ENCODE peak calls at places on chromosomes 11 and 22, in four cellular contexts. K, B, Q and X are unnamed samples. For H3K4me1 and H3K36me3, the result is how much of the 10 kb centered on the place peaks cover.

GRCh38 chr11:128367573-128367972 is 219.8 kb downstream of the ETS1 start:
- DNase-seq in K (no peak), B (no peak), Q (no peak), X (peak)

GRCh38 chr11:16059332-16059731 is 297.0 kb downstream of the SOX6 start:
- DNase-seq in K (no peak), B (no peak), Q (no peak), X (no peak)

GRCh38 chr11:77174559-77174958 is 46.5 kb downstream of the MYO7A start:
- DNase-seq in K (no peak), B (no peak), Q (no peak), X (no peak)

GRCh38 chr11:27191061-27191460 is 150.4 kb downstream of the BBOX1 start:
- DNase-seq in K (no peak), B (no peak), Q (no peak), X (no peak)

GRCh38 chr11:47587733-47588326 is 1.4 kb downstream of the FAM180B start:
- DNase-seq in K (no peak), B (peak), Q (no peak), X (no peak)

GRCh38 chr11:32706985-32707736 is 87.3 kb downstream of the CCDC73 start:
- DNase-seq in K (peak), B (no peak), Q (no peak), X (no peak)

GRCh38 chr11:45713573-45713972 is 48.2 kb upstream of the CHST1 start:
- DNase-seq in K (no peak), B (no peak), Q (no peak), X (no peak)

GRCh38 chr11:119316729-119317591 is at the start of gene MCAM:
- DNase-seq in K (peak), B (peak), Q (no peak), X (no peak)

GRCh38 chr11:18091731-18092130 is 14.2 kb downstream of the SAAL1 start:
- DNase-seq in K (peak), B (no peak), Q (no peak), X (no peak)

GRCh38 chr11:72443016-72443415 is 8.7 kb upstream of the CLPB start:
- DNase-seq in K (peak), B (no peak), Q (no peak), X (no peak)

GRCh38 chr22:20887375-20887774 is 28.6 kb downstream of the SNAP29 start:
- DNase-seq in K (peak), B (no peak), Q (no peak), X (no peak)

GRCh38 chr22:38873469-38874411 is 1.7 kb upstream of the CBX6 start:
- DNase-seq in K (no peak), B (no peak), Q (no peak), X (peak)

GRCh38 chr11:122020902-122021301 is 95.1 kb downstream of the BLID start:
- DNase-seq in K (peak), B (no peak), Q (no peak), X (no peak)

GRCh38 chr11:45665206-45665932 is at the start of gene CHST1:
- DNase-seq in K (no peak), B (peak), Q (no peak), X (no peak)

GRCh38 chr11:96026310-96026709 is 102.4 kb upstream of the MTMR2 start:
- DNase-seq in K (no peak), B (no peak), Q (no peak), X (no peak)

GRCh38 chr11:76562541-76562940 is 108.0 kb downstream of the LRRC32 start:
- DNase-seq in K (no peak), B (no peak), Q (no peak), X (no peak)

GRCh38 chr11:74162688-74163467 is 7.9 kb downstream of the C2CD3 start:
- DNase-seq in K (no peak), B (no peak), Q (no peak), X (no peak)

GRCh38 chr11:22340803-22341581 is 2.8 kb downstream of the SLC17A6 start:
- DNase-seq in K (no peak), B (no peak), Q (no peak), X (no peak)

GRCh38 chr11:128524172-128524571 is 63.2 kb downstream of the ETS1 start:
- DNase-seq in K (no peak), B (no peak), Q (no peak), X (no peak)

GRCh38 chr22:37232140-37232998 is 11.7 kb downstream of the RAC2 start:
- DNase-seq in K (no peak), B (no peak), Q (no peak), X (no peak)
- H3K4me1 ChIP-seq in K (under half), B (under half), Q (under half), X (half or more)

DNA sequence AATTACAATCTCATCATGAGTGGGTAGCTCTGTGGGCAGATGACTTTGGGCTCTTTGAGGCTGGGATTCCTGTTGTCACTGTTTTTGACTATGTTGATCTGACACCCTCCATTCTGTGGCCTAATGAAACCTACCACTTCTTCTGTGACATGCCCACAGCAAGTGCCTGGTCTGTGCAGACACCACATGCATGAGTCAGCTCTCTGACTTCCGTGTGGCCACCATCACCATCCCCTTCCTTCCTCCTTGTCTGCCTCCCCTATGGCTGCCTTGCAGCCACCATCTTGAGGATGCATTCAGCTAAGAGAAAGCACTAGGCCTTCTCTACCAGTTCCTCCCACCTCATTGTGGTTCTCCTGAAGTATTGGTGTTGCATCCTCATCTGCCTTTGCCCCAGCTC is 15.3 kb upstream of the OR10V1 start:
- DNase-seq in K (no peak), B (no peak), Q (no peak), X (no peak)
- H3K27ac ChIP-seq in K (no peak), B (no peak), Q (no peak), X (no peak)

GRCh38 chr22:45192701-45193187 is 29.0 kb downstream of the NUP50 start:
- DNase-seq in K (no peak), B (no peak), Q (no peak), X (no peak)

GRCh38 chr22:45195616-45196015 is 31.9 kb downstream of the NUP50 start:
- DNase-seq in K (no peak), B (no peak), Q (no peak), X (no peak)

GRCh38 chr22:45196926-45197605 is 33.3 kb downstream of the NUP50 start:
- DNase-seq in K (no peak), B (no peak), Q (no peak), X (no peak)

GRCh38 chr22:45196308-45196707 is 32.6 kb downstream of the NUP50 start:
- DNase-seq in K (no peak), B (no peak), Q (no peak), X (no peak)

GRCh38 chr22:45194686-45195085 is 31.0 kb downstream of the NUP50 start:
- DNase-seq in K (no peak), B (no peak), Q (no peak), X (no peak)
- H3K36me3 ChIP-seq in K (under half), B (under half), Q (under half), X (under half)

DNA sequence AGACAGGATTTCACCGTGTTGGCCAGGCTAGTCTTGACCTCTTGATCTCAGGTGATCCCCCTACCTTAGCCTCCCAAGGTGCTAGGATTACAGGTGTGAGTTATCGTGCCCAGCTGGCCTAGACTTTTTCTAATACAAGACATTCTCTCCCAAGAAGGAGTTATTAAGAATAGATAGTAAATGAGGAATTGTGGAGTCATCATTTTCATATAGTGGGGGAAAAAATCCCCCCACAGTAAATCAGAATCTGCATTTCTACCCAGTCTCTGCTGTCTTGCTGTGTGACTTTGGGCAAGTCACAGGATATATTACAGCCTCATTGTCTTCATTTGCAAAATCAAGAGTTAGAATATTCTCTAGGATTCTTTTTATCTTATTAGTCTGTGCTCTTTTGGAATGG is 21.6 kb downstream of the SLC6A5 start:
- DNase-seq in K (no peak), B (no peak), Q (no peak), X (no peak)
- H3K4me1 ChIP-seq in K (under half), B (under half), Q (under half), X (under half)

GRCh38 chr22:30312053-30312452 is 14.7 kb downstream of the TBC1D10A start:
- DNase-seq in K (peak), B (no peak), Q (no peak), X (no peak)

GRCh38 chr22:30313527-30314385 is 13.0 kb downstream of the TBC1D10A start:
- DNase-seq in K (no peak), B (no peak), Q (no peak), X (no peak)

GRCh38 chr22:30315962-30316576 is 10.7 kb downstream of the TBC1D10A start:
- DNase-seq in K (peak), B (no peak), Q (no peak), X (no peak)

GRCh38 chr22:30317778-30318177 is 9.0 kb downstream of the TBC1D10A start:
- DNase-seq in K (no peak), B (no peak), Q (no peak), X (no peak)

DNA sequence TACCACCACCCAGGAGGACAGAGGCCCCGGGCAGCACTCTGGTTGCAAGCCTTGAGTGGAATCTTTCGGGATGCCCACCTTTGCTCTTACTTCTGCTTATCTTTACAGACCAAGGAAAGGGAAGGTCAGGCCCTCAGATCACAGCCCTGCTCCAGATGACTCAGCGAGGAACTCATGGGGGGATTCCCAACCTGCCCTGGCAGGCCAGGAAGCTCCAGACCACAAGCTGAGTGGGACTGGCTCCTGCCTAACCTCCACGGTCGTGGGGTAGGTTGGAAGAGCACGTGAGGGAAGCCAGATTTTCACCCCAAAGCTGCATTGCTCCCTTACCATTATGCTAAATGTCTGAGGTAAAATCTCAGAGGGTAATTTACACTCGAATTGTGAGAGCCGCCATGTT is 11.8 kb downstream of the TBC1D10A start:
- DNase-seq in K (peak), B (no peak), Q (no peak), X (peak)
- H3K27ac ChIP-seq in K (no peak), B (no peak), Q (no peak), X (peak)

GRCh38 chr11:70326843-70327242 is 56.4 kb downstream of the PPFIA1 start:
- DNase-seq in K (no peak), B (no peak), Q (no peak), X (no peak)
- H3K36me3 ChIP-seq in K (under half), B (half or more), Q (under half), X (half or more)

GRCh38 chr11:117180020-117180419 is 1.5 kb downstream of the SIDT2 start:
- DNase-seq in K (no peak), B (no peak), Q (no peak), X (no peak)
- H3K4me1 ChIP-seq in K (under half), B (under half), Q (under half), X (under half)

GRCh38 chr22:30574095-30574981 is at the start of gene GAL3ST1:
- DNase-seq in K (no peak), B (no peak), Q (no peak), X (no peak)

GRCh38 chr22:30572840-30573593 is 1.4 kb downstream of the GAL3ST1 start:
- DNase-seq in K (no peak), B (no peak), Q (no peak), X (no peak)

GRCh38 chr22:30572210-30572609 is 2.3 kb downstream of the GAL3ST1 start:
- DNase-seq in K (no peak), B (no peak), Q (no peak), X (no peak)

GRCh38 chr22:30575011-30575671 is 676 bp upstream of the GAL3ST1 start:
- DNase-seq in K (peak), B (peak), Q (no peak), X (no peak)

GRCh38 chr22:30573594-30574094 is 821 bp downstream of the GAL3ST1 start:
- DNase-seq in K (no peak), B (no peak), Q (no peak), X (no peak)
- H3K27ac ChIP-seq in K (no peak), B (no peak), Q (no peak), X (no peak)